ENCODE peak calls at places on chromosome 22, in seven cellular contexts. B is uterus, F is GM13977, Z is dorsolateral prefrontal cortex, P is HFFc6, M is mucosa of descending colon, O is MM.1S. K is an unnamed sample.

GRCh38 chr22:45162531-45162930 is 1.2 kb upstream of the NUP50 start:
- DNase-seq in O (no peak), B (no peak), M (peak; percentile 28), P (no peak), Z (no peak), F (no peak), K (no peak)

GRCh38 chr22:48434156-48434867 is 1393.4 kb downstream of the BRD1 start:
- DNase-seq in O (no peak), P (no peak), F (no peak), B (no peak), M (no peak), Z (no peak), K (no peak)

GRCh38 chr22:45329536-45329936 is 19.8 kb downstream of the FAM118A start:
- DNase-seq in B (no peak), F (no peak), O (no peak), M (no peak), P (no peak), Z (peak; percentile 80), K (no peak)

GRCh38 chr22:46131151-46131587 is 19.2 kb upstream of the PPARA start:
- DNase-seq in M (no peak), F (no peak), O (no peak), P (no peak), B (no peak), Z (no peak), K (no peak)

GRCh38 chr22:24725736-24726135 is 48.8 kb downstream of the PIWIL3 start:
- DNase-seq in P (no peak), M (no peak), Z (no peak), F (no peak), O (no peak), B (no peak), K (no peak)

GRCh38 chr22:25105817-25106650 is 93.6 kb upstream of the CRYBB3 start:
- DNase-seq in P (no peak), O (no peak), Z (no peak), F (no peak), M (no peak), B (no peak), K (no peak)

GRCh38 chr22:48577691-48578090 is 1250.0 kb downstream of the BRD1 start:
- DNase-seq in M (no peak), B (no peak), Z (no peak), F (no peak), P (no peak), O (no peak), K (no peak)

GRCh38 chr22:27918351-27919221 is 470 bp downstream of the PITPNB start:
- DNase-seq in O (peak; percentile 39), P (peak; percentile 41), M (peak; percentile 46), F (peak; percentile 55), B (peak; percentile 46), Z (peak; percentile 33), K (peak; percentile 34)

GRCh38 chr22:45865561-45866397 is 111.2 kb downstream of the WNT7B start:
- DNase-seq in Z (no peak), P (no peak), O (no peak), F (no peak), M (no peak), B (no peak), K (no peak)

GRCh38 chr22:27726726-27727449 is 74.7 kb downstream of the MN1 start:
- DNase-seq in O (no peak), Z (no peak), F (no peak), B (peak; percentile 59), M (peak; percentile 10), P (no peak), K (no peak)

GRCh38 chr22:24728790-24729637 is 45.5 kb downstream of the PIWIL3 start:
- DNase-seq in F (no peak), B (no peak), M (peak; percentile 8), O (no peak), P (no peak), Z (no peak), K (no peak)

GRCh38 chr22:49206281-49206680 is 621.4 kb downstream of the BRD1 start:
- DNase-seq in B (peak; percentile 1), M (no peak), Z (peak; percentile 12), F (no peak), P (no peak), O (no peak), K (no peak)

GRCh38 chr22:47767403-47767802 is 1005.0 kb downstream of the TBC1D22A start:
- DNase-seq in Z (no peak), M (no peak), B (no peak), F (no peak), P (no peak), O (no peak), K (no peak)

GRCh38 chr22:47043835-47044721 is 281.6 kb downstream of the TBC1D22A start:
- DNase-seq in Z (no peak), O (no peak), M (peak; percentile 73), B (no peak), F (no peak), P (no peak), K (no peak)

GRCh38 chr22:46013460-46014416 is 36.8 kb upstream of the WNT7B start:
- DNase-seq in O (peak; percentile 91), F (peak; percentile 94), B (peak; percentile 98), P (peak; percentile 96), M (peak; percentile 95), Z (peak; percentile 87), K (peak; percentile 86)

GRCh38 chr22:23911318-23911980 is 17.3 kb downstream of the MIF start:
- DNase-seq in F (no peak), M (no peak), O (no peak), B (no peak), P (no peak), Z (no peak), K (no peak)

GRCh38 chr22:24357547-24357946 is 69.9 kb upstream of the ADORA2A start:
- DNase-seq in F (no peak), M (no peak), Z (no peak), P (no peak), B (no peak), O (no peak), K (no peak)

GRCh38 chr22:45602004-45602733 is 69.5 kb upstream of the ATXN10 start:
- DNase-seq in O (no peak), Z (no peak), P (no peak), F (no peak), B (no peak), M (no peak), K (no peak)

GRCh38 chr22:23262474-23263332 is 82.4 kb downstream of the BCR start:
- DNase-seq in M (no peak), Z (no peak), P (no peak), B (no peak), F (no peak), O (no peak), K (no peak)

GRCh38 chr22:48740086-48740730 is 1087.5 kb downstream of the BRD1 start:
- DNase-seq in F (no peak), O (no peak), P (no peak), Z (peak; percentile 32), M (no peak), B (no peak), K (no peak)

GRCh38 chr22:45400046-45400445 is 13.4 kb downstream of the SMC1B start:
- DNase-seq in M (no peak), F (no peak), O (no peak), B (no peak), P (no peak), Z (no peak), K (no peak)

GRCh38 chr22:21098099-21098671 is 52.4 kb downstream of the LRRC74B start:
- DNase-seq in P (no peak), F (no peak), O (no peak), Z (no peak), B (no peak), M (no peak), K (no peak)
- TF ChIP-seq CTCF in P (peak; percentile 51), F (no peak), O (peak; percentile 21), Z (no peak), B (no peak), M (no peak), K (no peak)

GRCh38 chr22:38153821-38154562 is 27.6 kb downstream of the PLA2G6 start:
- DNase-seq in M (peak; percentile 50), F (no peak), P (no peak), O (no peak), Z (peak; percentile 9), B (no peak), K (no peak)
- TF ChIP-seq CTCF in M (no peak), F (peak; percentile 7), P (no peak), O (no peak), Z (no peak), B (no peak), K (no peak)

DNA sequence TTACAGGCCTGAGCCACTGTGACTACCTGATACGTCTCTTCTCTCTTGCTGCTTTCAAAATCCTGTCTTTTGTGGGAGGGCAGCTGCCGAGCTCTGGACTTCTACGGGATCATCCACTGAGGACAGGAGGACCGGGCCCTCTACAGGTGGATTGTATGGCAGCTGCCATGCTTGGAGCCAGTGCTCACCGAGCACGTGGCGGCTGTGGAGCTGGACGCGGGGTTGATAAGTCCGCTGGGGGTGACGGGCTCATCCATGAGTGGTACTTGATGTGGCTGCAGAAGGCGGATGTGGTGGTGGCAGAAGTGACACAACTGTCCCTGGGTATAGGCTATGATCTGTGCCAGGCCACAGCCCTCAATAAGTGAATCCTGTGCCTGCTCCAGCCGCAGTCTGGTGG is 1.8 kb upstream of the CYP2D6 start:
- DNase-seq in B (no peak), P (no peak), Z (no peak), M (no peak), F (peak; percentile 29), O (no peak), K (no peak)
- TF ChIP-seq CTCF in B (no peak), P (no peak), Z (no peak), M (no peak), F (no peak), O (no peak), K (no peak)

GRCh38 chr22:50267591-50268390 is 2.4 kb downstream of the MAPK11 start:
- DNase-seq in B (peak; percentile 70), M (peak; percentile 73), F (peak; percentile 78), O (no peak), Z (peak; percentile 74), P (peak; percentile 41), K (no peak)
- TF ChIP-seq CTCF in B (peak; percentile 17), M (no peak), F (peak; percentile 49), O (no peak), Z (no peak), P (peak; percentile 35), K (no peak)

DNA sequence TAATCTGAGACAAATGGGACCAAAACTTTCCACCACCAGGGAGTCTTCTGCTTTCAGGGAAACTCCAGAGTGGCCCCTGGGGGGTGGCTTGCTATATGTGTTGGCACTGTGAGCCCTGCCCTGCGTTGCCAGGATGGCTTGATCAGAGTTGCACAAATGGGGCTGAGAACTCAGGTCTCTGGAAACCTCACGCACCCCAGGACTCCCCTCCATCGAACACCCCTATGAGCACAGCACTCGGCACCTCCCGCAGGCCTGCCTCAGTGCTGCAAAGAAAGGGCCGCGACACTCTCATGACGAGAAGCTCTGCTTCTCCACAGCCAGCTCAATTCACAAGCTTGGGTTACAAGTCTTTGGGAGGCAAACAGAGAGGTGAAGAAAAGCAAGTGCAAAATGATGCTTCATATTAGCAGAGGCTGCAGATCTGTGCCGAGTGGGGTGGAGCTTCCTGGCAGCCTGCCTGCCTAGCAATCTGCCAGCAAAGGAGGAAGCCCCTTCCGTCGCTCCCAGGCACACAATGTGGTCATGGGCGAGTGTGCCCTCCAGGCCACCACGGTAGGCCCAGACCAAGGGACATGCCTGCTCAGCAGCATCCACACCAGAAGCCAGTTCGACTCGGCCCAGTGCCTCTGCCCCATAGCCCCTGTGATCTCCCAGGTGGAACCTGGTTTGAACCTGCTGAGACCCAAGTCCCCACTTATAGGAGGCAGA is 55.7 kb downstream of the MYH9 start:
- DNase-seq in F (peak; percentile 62), B (peak; percentile 85), Z (no peak), O (peak; percentile 69), P (no peak), M (peak; percentile 73), K (no peak)
- TF ChIP-seq CTCF in F (no peak), B (no peak), Z (no peak), O (no peak), P (no peak), M (no peak), K (no peak)